ENCODE peak calls at places on chromosomes 13 and 19, in four cellular contexts. D is IMR-90, Z is H1, M is neuronal stem cell. A is an unnamed sample.

GRCh38 chr13:32409561-32410440 is 18.1 kb downstream of the N4BP2L1 start:
- DNase-seq in D (peak; percentile 63), Z (no peak), M (no peak), A (peak; percentile 20)

GRCh38 chr19:35592226-35592625 is 6.3 kb downstream of the PMIS2 start:
- DNase-seq in D (peak; percentile 37), Z (peak; percentile 15), M (peak; percentile 17), A (no peak)

GRCh38 chr19:3325451-3325850 is 40.9 kb upstream of the NFIC start:
- DNase-seq in D (no peak), Z (no peak), M (no peak), A (no peak)

GRCh38 chr19:29664753-29665214 is 477 bp upstream of the PLEKHF1 start:
- DNase-seq in D (no peak), Z (no peak), M (no peak), A (no peak)

GRCh38 chr19:16088985-16089846 is 12.9 kb downstream of the TPM4 start:
- DNase-seq in D (no peak), Z (no peak), M (no peak), A (no peak)

GRCh38 chr13:24459234-24459633 is 53.3 kb downstream of the PARP4 start:
- DNase-seq in D (peak; percentile 90), Z (no peak), M (no peak), A (no peak)

GRCh38 chr13:76148926-76149325 is 512.8 kb downstream of the LMO7 start:
- DNase-seq in D (peak; percentile 93), Z (no peak), M (no peak), A (no peak)

GRCh38 chr19:2529473-2529918 is 53.6 kb downstream of the GADD45B start:
- DNase-seq in D (peak; percentile 96), Z (no peak), M (no peak), A (peak; percentile 100)

GRCh38 chr19:20660473-20660872 is 898 bp downstream of the ZNF626 start:
- DNase-seq in D (no peak), Z (no peak), M (no peak), A (no peak)

GRCh38 chr13:30850204-30850866 is 55.7 kb upstream of the MEDAG start:
- DNase-seq in D (no peak), Z (no peak), M (no peak), A (no peak)

GRCh38 chr13:109494955-109495354 is 291.4 kb downstream of the IRS2 start:
- DNase-seq in D (peak; percentile 52), Z (no peak), M (no peak), A (peak; percentile 6)

GRCh38 chr19:38663156-38663651 is 15.8 kb downstream of the ACTN4 start:
- DNase-seq in D (no peak), Z (no peak), M (no peak), A (no peak)

GRCh38 chr19:16161848-16162247 is 11.5 kb downstream of the CIB3 start:
- DNase-seq in D (peak; percentile 85), Z (no peak), M (no peak), A (no peak)

GRCh38 chr19:42334697-42335373 is 9.4 kb downstream of the MEGF8 start:
- DNase-seq in D (no peak), Z (no peak), M (no peak), A (no peak)

GRCh38 chr13:94305463-94305862 is 174.0 kb downstream of the DCT start:
- DNase-seq in D (peak; percentile 90), Z (no peak), M (no peak), A (no peak)

GRCh38 chr19:996051-996838 is 4.0 kb upstream of the GRIN3B start:
- DNase-seq in D (peak; percentile 53), Z (no peak), M (no peak), A (no peak)
- H3K23ac ChIP-seq in D (no peak overlapping the region), Z (no peak overlapping the region), M (peak overlapping the region; percentile 96), A (no peak overlapping the region)

GRCh38 chr13:81713201-81713600 is 1372.3 kb upstream of the SPRY2 start:
- DNase-seq in D (no peak), Z (no peak), M (no peak), A (no peak)
- H3K23ac ChIP-seq in D (no peak overlapping the region), Z (no peak overlapping the region), M (no peak overlapping the region), A (no peak overlapping the region)

GRCh38 chr13:36129539-36129938 is 1.6 kb downstream of the DCLK1 start:
- DNase-seq in D (no peak), Z (no peak), M (no peak), A (no peak)

GRCh38 chr13:36130168-36130541 is 1.0 kb downstream of the DCLK1 start:
- DNase-seq in D (no peak), Z (no peak), M (no peak), A (no peak)

GRCh38 chr13:36131215-36131930 is at the start of gene DCLK1:
- DNase-seq in D (no peak), Z (no peak), M (peak; percentile 56), A (peak; percentile 31)

GRCh38 chr13:36131931-36132297 is 732 bp upstream of the DCLK1 start:
- DNase-seq in D (no peak), Z (no peak), M (no peak), A (no peak)

DNA sequence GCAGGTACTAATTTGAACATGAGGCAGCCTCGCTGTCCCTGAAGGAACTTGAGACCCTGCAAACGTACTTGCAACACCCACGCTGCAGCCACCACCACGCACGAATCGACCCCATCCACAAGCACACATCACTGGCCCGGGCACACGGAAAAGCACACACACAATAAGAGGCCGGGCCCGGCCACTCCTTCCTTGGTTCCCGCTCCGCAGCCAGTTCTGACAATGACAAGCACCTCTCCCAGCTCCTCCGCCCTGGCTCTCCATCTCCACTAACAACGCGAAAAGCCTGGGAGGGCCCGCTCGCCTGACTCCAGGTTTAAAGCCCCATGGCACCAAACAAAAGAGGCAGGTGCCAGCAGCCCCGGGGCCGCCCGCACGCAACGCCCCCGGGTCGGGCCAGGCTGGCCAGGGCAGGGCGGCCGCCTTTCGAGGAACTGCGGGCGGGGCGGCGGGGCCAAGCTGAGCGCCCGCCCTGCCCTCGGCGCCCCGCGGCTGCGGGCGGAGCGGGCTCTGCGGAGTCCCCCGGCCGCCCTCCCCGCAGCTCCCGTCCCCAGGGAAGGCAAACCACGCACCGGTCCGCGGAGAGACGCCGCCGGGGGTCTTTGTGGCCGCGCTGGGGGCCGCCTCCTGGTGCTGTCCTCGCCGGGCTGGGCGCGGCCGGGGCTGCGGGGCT is 504 bp downstream of the DCLK1 start:
- DNase-seq in D (no peak), Z (no peak), M (peak; percentile 37), A (peak; percentile 59)
- H3K23ac ChIP-seq in D (no peak overlapping the region), Z (no peak overlapping the region), M (no peak overlapping the region), A (no peak overlapping the region)

DNA sequence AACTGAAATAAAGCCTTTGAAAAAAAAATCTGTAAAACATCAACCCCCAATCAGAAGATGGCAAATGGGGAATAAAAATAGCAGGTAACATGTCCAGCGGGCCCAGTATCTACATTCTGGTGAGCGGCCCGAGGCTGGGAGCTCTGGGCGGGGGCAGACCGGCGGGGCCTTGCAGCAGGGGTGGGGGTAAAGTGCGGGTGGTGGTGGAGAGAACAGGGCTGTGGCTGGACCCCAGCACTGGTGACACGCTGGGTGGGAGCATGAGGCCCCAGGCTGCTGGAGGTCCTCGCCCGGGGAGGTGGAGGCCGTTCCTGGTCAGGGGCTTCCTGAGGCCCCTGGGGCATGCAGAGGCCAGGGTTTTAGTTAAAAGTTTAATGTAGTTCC is 1.7 kb downstream of the CAPS start:
- DNase-seq in D (no peak), Z (no peak), M (no peak), A (no peak)
- H3K23ac ChIP-seq in D (no peak overlapping the region), Z (no peak overlapping the region), M (no peak overlapping the region), A (no peak overlapping the region)

DNA sequence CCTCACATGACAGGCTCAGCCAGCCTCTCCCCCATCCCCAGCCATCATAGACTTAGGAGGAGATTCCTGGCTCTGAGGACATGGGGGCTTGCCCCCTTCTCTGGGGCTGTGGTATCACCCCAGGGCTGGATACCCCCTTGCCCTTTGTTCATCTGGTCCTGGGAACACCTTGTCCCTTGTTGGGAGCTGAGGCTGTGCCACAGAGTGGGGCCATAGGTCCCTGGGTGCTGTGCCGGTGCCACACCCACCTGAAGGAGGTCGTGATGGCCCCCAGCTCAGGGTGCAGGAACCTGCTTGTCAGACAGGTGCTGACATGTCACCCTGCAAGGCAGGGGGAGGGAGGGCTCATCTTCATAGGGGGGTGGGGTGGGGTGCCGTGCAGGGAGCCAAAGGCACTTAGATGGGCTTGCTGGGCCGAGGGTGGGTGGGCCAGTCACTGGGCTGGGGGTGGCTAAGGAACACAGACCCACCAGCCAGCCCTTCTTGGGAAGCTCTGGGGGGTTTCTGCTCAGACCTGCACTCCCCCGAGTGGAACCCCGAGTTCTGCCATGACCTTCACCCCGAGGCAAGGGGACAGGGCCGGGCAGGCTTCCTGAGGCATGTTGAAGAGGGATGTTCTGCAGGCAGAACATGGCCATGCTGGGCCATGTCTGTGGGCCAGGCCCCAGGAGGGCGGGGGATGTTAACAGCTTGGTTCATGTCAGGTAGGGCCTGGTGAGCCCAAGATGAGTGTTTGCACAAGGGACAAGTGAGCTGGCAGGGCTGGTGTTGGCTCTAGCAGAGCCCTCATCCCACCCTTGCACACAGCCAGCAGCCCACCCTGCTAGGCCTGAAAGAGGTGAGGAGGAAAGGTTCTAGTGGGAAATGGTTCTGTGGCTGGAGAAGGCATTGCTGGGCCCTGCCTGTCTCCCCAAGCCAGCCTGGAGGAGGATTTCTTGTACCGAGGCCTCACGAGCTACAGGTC is 28.0 kb downstream of the TSSK6 start:
- DNase-seq in D (no peak), Z (no peak), M (no peak), A (no peak)
- H3K23ac ChIP-seq in D (no peak overlapping the region), Z (no peak overlapping the region), M (peak overlapping the region; percentile 43), A (no peak overlapping the region)

GRCh38 chr13:44578064-44578394 is 1.9 kb upstream of the TSC22D1 start:
- DNase-seq in D (no peak), Z (no peak), M (no peak), A (peak; percentile 21)

GRCh38 chr13:44575741-44576395 is at the start of gene TSC22D1:
- DNase-seq in D (peak; percentile 56), Z (no peak), M (no peak), A (peak; percentile 37)

GRCh38 chr13:44575035-44575434 is 1.1 kb downstream of the TSC22D1 start:
- DNase-seq in D (no peak), Z (no peak), M (no peak), A (no peak)

GRCh38 chr13:44576396-44577235 is 486 bp upstream of the TSC22D1 start:
- DNase-seq in D (no peak), Z (no peak), M (peak; percentile 38), A (no peak)

GRCh38 chr13:44577236-44578063 is 1.3 kb upstream of the TSC22D1 start:
- DNase-seq in D (peak; percentile 95), Z (peak; percentile 95), M (peak; percentile 99), A (peak; percentile 96)
- H3K23ac ChIP-seq in D (peak overlapping the region; percentile 87), Z (no peak overlapping the region), M (peak overlapping the region; percentile 93), A (no peak overlapping the region)

GRCh38 chr13:99041788-99042187 is 63.9 kb upstream of the DOCK9 start:
- DNase-seq in D (no peak), Z (no peak), M (no peak), A (no peak)
- H3K23ac ChIP-seq in D (no peak overlapping the region), Z (no peak overlapping the region), M (no peak overlapping the region), A (no peak overlapping the region)

GRCh38 chr19:5903054-5903501 is 512 bp downstream of the NDUFA11 start:
- DNase-seq in D (peak; percentile 49), Z (no peak), M (no peak), A (no peak)
- H3K23ac ChIP-seq in D (peak overlapping the region; percentile 77), Z (no peak overlapping the region), M (peak overlapping the region; percentile 87), A (no peak overlapping the region)

GRCh38 chr19:54424660-54425381 is 9.6 kb downstream of the TTYH1 start:
- DNase-seq in D (no peak), Z (no peak), M (no peak), A (no peak)
- H3K23ac ChIP-seq in D (no peak overlapping the region), Z (no peak overlapping the region), M (no peak overlapping the region), A (no peak overlapping the region)